ENCODE peak calls at places on chromosomes 11 and 22, in nine cellular contexts. X, P, J, T, R, E, H, N and O are unnamed samples.

GRCh38 chr11:56497010-56497409 is 5.8 kb upstream of the OR5M8 start:
- DNase-seq in X (no peak), P (peak; percentile 70), J (no peak), T (no peak), R (no peak), E (no peak), H (no peak), N (no peak), O (no peak)

GRCh38 chr11:66841861-66842260 is 1.4 kb upstream of the RCE1 start:
- DNase-seq in X (no peak), P (peak; percentile 67), J (no peak), T (no peak), R (peak; percentile 58), E (no peak), H (no peak), N (no peak), O (peak; percentile 68)

GRCh38 chr22:50276143-50276542 is 6.0 kb upstream of the MAPK11 start:
- DNase-seq in X (no peak), P (peak; percentile 91), J (peak; percentile 68), T (peak; percentile 74), R (peak; percentile 87), E (peak; percentile 63), H (no peak), N (no peak), O (peak; percentile 91)

GRCh38 chr22:25448435-25449051 is 115.9 kb upstream of the GRK3 start:
- DNase-seq in X (no peak), P (no peak), J (no peak), T (peak; percentile 20), R (no peak), E (peak; percentile 34), H (no peak), N (no peak), O (no peak)

GRCh38 chr11:134398079-134398444 is 14.0 kb downstream of the B3GAT1 start:
- DNase-seq in X (no peak), P (no peak), J (no peak), T (no peak), R (no peak), E (no peak), H (no peak), N (no peak), O (no peak)

GRCh38 chr22:36355362-36355761 is 32.4 kb downstream of the MYH9 start:
- DNase-seq in X (no peak), P (no peak), J (no peak), T (no peak), R (no peak), E (no peak), H (no peak), N (no peak), O (no peak)

GRCh38 chr11:66727883-66728759 is 895 bp downstream of the SPTBN2 start:
- DNase-seq in X (no peak), P (no peak), J (no peak), T (no peak), R (peak; percentile 52), E (peak; percentile 60), H (peak; percentile 39), N (no peak), O (no peak)

GRCh38 chr11:2208691-2209369 is 37.2 kb upstream of the TH start:
- DNase-seq in X (no peak), P (peak; percentile 94), J (peak; percentile 20), T (peak; percentile 27), R (peak; percentile 62), E (no peak), H (peak; percentile 46), N (peak; percentile 9), O (peak; percentile 69)

GRCh38 chr22:30015846-30016245 is 64.4 kb upstream of the HORMAD2 start:
- DNase-seq in X (no peak), P (no peak), J (no peak), T (no peak), R (no peak), E (no peak), H (no peak), N (no peak), O (no peak)

GRCh38 chr11:111930472-111930871 is 6.7 kb upstream of the DIXDC1 start:
- DNase-seq in X (no peak), P (no peak), J (no peak), T (no peak), R (no peak), E (no peak), H (no peak), N (no peak), O (no peak)

GRCh38 chr11:104772806-104773241 is 125.4 kb downstream of the CASP12 start:
- DNase-seq in X (peak; percentile 76), P (no peak), J (no peak), T (no peak), R (no peak), E (no peak), H (no peak), N (no peak), O (no peak)
- H3K4me3 ChIP-seq in X (no peak overlapping the region), P (no peak overlapping the region), J (no peak overlapping the region), T (no peak overlapping the region), R (no peak overlapping the region), E (no peak overlapping the region), H (no peak overlapping the region), N (no peak overlapping the region), O (no peak overlapping the region)

GRCh38 chr11:130785376-130786110 is 130.7 kb downstream of the SNX19 start:
- DNase-seq in X (no peak), P (no peak), J (no peak), T (no peak), R (no peak), E (no peak), H (no peak), N (no peak), O (no peak)

GRCh38 chr11:130781906-130782305 is 134.4 kb downstream of the SNX19 start:
- DNase-seq in X (no peak), P (no peak), J (no peak), T (no peak), R (no peak), E (no peak), H (no peak), N (no peak), O (peak; percentile 68)

GRCh38 chr11:130780437-130780836 is 135.8 kb downstream of the SNX19 start:
- DNase-seq in X (no peak), P (no peak), J (no peak), T (no peak), R (no peak), E (no peak), H (no peak), N (no peak), O (peak; percentile 47)

GRCh38 chr11:130782361-130783221 is 133.7 kb downstream of the SNX19 start:
- DNase-seq in X (no peak), P (no peak), J (no peak), T (no peak), R (no peak), E (no peak), H (no peak), N (no peak), O (peak; percentile 78)

GRCh38 chr11:130783322-130783721 is 133.0 kb downstream of the SNX19 start:
- DNase-seq in X (no peak), P (no peak), J (no peak), T (no peak), R (no peak), E (no peak), H (no peak), N (no peak), O (peak; percentile 24)
- H3K27ac ChIP-seq in X (no peak overlapping the region), P (no peak overlapping the region), J (peak overlapping the region; percentile 51), T (no peak overlapping the region), R (peak overlapping the region; percentile 61), E (no peak overlapping the region), H (peak overlapping the region; percentile 1), N (peak overlapping the region; percentile 62), O (peak overlapping the region; percentile 71)

DNA sequence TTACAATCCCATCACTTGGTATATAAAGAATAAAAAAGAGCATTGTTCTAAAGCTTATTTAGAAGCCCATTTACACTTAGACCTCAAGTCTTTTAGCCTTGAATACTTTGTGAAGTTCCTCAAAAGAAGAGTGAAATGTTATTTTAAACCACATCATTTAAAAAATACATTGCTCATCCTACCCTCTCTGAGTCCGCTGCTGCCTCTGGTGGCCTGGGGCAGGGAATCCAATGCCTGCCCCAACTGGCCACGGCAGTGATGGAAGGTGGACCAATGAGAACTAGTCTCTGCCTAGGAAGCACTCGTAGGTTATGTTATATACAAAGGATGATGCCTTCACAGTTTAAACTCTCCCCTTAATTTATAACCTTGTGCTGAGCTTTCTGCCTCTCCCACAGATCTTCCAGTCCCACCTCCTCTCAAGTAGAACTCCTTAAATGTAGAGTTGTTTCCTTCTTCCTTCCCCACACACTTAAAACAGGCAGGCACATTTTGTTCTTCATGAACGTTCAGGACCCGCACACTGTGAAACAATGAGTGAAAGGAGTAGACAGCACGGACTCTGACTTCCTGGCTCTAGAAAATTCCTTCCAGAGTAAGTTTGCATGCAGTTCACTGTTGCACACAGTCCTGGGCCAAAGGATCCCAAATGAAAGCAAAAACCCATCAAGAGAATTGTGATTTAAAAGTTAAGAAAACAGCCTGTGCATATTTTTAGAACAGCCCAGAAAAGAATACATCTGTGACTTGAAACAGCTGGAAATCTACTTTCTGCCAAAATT is 167.8 kb downstream of the RRAS2 start:
- DNase-seq in X (no peak), P (no peak), J (no peak), T (no peak), R (no peak), E (no peak), H (no peak), N (no peak), O (no peak)
- TF ChIP-seq CTCF in X (no peak), P (no peak), J (no peak), T (no peak), R (no peak), E (no peak), H (no peak), N (no peak), O (no peak)

GRCh38 chr11:125165664-125166346 is 1.3 kb downstream of the PKNOX2 start:
- DNase-seq in X (no peak), P (no peak), J (no peak), T (no peak), R (peak; percentile 65), E (no peak), H (no peak), N (no peak), O (no peak)

GRCh38 chr11:125167292-125167953 is 2.9 kb downstream of the PKNOX2 start:
- DNase-seq in X (no peak), P (peak; percentile 87), J (peak; percentile 33), T (no peak), R (peak; percentile 77), E (peak; percentile 40), H (peak; percentile 71), N (no peak), O (no peak)

GRCh38 chr11:125166903-125167291 is 2.3 kb downstream of the PKNOX2 start:
- DNase-seq in X (no peak), P (no peak), J (no peak), T (no peak), R (peak; percentile 59), E (no peak), H (no peak), N (no peak), O (no peak)

GRCh38 chr11:125165111-125165663 is 636 bp downstream of the PKNOX2 start:
- DNase-seq in X (no peak), P (peak; percentile 83), J (no peak), T (no peak), R (peak; percentile 75), E (no peak), H (peak; percentile 72), N (no peak), O (no peak)

DNA sequence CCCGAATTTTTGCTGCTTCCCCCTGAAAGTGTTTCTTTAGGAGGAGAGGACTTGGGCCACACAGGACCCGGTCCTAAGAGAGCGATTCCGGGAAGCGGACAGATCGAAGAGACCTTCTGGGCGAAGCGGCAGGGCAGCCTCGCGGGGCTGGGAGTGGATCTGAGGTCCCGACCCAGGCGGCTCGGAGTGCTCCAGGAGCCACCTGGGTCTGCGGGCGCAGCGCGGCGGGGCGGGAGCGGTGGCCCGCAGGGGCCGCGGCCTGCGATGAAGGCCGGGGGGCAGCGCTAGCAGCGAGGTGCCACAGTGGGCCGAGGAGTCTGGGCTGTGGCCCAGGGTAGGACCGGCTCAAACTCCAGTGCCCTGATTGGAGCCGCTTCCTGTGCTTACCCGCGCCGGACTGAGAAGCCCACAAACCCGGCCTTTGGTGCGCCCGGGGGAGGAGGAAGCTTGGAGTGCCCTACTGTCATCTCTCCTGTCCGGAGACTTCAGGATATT is 1.8 kb downstream of the PKNOX2 start:
- DNase-seq in X (no peak), P (peak; percentile 74), J (no peak), T (no peak), R (peak; percentile 70), E (no peak), H (peak; percentile 74), N (no peak), O (no peak)
- H3K4me3 ChIP-seq in X (no peak overlapping the region), P (peak overlapping the region; percentile 68), J (peak overlapping the region; percentile 67), T (peak overlapping the region; percentile 49), R (peak overlapping the region; percentile 48), E (peak overlapping the region; percentile 76), H (peak overlapping the region; percentile 84), N (peak overlapping the region; percentile 82), O (peak overlapping the region; percentile 77)